ENCODE peak calls at places on chromosomes 2 and 18, in six cellular contexts. P is progenitor cell of endocrine pancreas, U is fibroblast of the conjunctiva, N is left ventricle myocardium inferior, S is NCI-H187 treated with DMSO at 0.1 percent for 48 hours, L is spleen. T is an unnamed sample.
A peak's percentile ranks its signal among the peaks of the same experiment; 100 is the strongest.

GRCh38 chr2:195094330-195094729 is 562.7 kb upstream of the SLC39A10 start:
- DNase-seq in L (no peak), P (no peak), S (no peak), N (no peak), U (no peak), T (no peak)

GRCh38 chr2:215366440-215367032 is 54.7 kb downstream of the ATIC start:
- DNase-seq in L (no peak), S (no peak), U (no peak), N (no peak), P (no peak), T (no peak)

GRCh38 chr2:160425794-160426193 is 67.8 kb downstream of the RBMS1 start:
- DNase-seq in S (no peak), U (no peak), L (no peak), P (no peak), N (no peak), T (no peak)

GRCh38 chr2:130334026-130334425 is 8.7 kb upstream of the IMP4 start:
- DNase-seq in L (no peak), N (no peak), S (no peak), U (no peak), P (no peak), T (no peak)

GRCh38 chr18:34866310-34866709 is 156.2 kb downstream of the DTNA start:
- DNase-seq in S (no peak), L (no peak), P (no peak), N (no peak), U (no peak), T (no peak)

GRCh38 chr2:240131296-240131695 is 4.8 kb downstream of the COPS9 start:
- DNase-seq in U (no peak), N (no peak), P (no peak), S (no peak), L (peak; percentile 53), T (no peak)

GRCh38 chr18:68662779-68663178 is 52.1 kb downstream of the TMX3 start:
- DNase-seq in P (no peak), N (no peak), S (no peak), U (no peak), L (no peak), T (no peak)

GRCh38 chr2:46735108-46735691 is 180.4 kb downstream of the MCFD2 start:
- DNase-seq in L (no peak), N (no peak), S (no peak), P (no peak), U (no peak), T (no peak)

GRCh38 chr2:73701968-73702665 is 35.0 kb downstream of the TPRKB start:
- DNase-seq in N (no peak), L (no peak), S (no peak), P (no peak), U (no peak), T (no peak)

GRCh38 chr2:149994057-149994728 is 406.6 kb upstream of the MMADHC start:
- DNase-seq in L (no peak), N (no peak), P (no peak), S (peak; percentile 3), U (peak; percentile 39), T (no peak)

GRCh38 chr18:43571078-43571689 is 293.9 kb upstream of the SYT4 start:
- DNase-seq in P (no peak), L (no peak), N (no peak), S (no peak), U (peak; percentile 34), T (no peak)

GRCh38 chr2:225400060-225400511 is 576 bp downstream of the NYAP2 start:
- DNase-seq in L (no peak), S (peak; percentile 54), U (peak; percentile 17), N (no peak), P (peak; percentile 44), T (peak; percentile 71)

GRCh38 chr18:77098033-77098432 is 34.5 kb downstream of the MBP start:
- DNase-seq in N (no peak), S (no peak), L (no peak), U (no peak), P (no peak), T (no peak)

T was measured in H9.